ENCODE peak calls at places on chromosomes 7 and 10, in ten cellular contexts. C is A549; X is stimulated activated CD4-positive, alpha-beta T cell treated with anti-CD3 and anti-CD28 coated beads, Interleukin-4, amount 100 ng/mL, for 4 hours; V is neural progenitor cell; W is stimulated activated effector memory CD8-positive, alpha-beta T cell treated with anti-CD3 and anti-CD28 coated beads, Interleukin-12 subunit alpha, Interleukin-12 subunit beta, amount 100 ng/mL, for 72 hours; I is nephron progenitor cell; M is hypothalamus; F is GM20000; Y is immature natural killer cell; U is progenitor cell of endocrine pancreas. O is an unnamed sample.

GRCh38 chr7:112370436-112370835 is 79.8 kb upstream of the IFRD1 start:
- DNase-seq in C (no peak), X (no peak), V (no peak), W (no peak), I (no peak), M (no peak), F (no peak), Y (no peak), U (no peak), O (no peak)

GRCh38 chr7:913736-914520 is 37.6 kb downstream of the GET4 start:
- DNase-seq in C (no peak), X (no peak), V (no peak), W (no peak), I (no peak), M (peak; percentile 58), F (no peak), Y (no peak), U (no peak), O (no peak)

GRCh38 chr7:131108212-131108980 is 219.3 kb upstream of the MKLN1 start:
- DNase-seq in C (peak; percentile 39), X (no peak), V (no peak), W (no peak), I (peak; percentile 41), M (no peak), F (peak; percentile 78), Y (peak; percentile 90), U (peak; percentile 13), O (no peak)

GRCh38 chr10:48923763-48924162 is 15.9 kb downstream of the LRRC18 start:
- DNase-seq in C (no peak), X (no peak), V (no peak), W (no peak), I (no peak), M (no peak), F (no peak), Y (no peak), U (no peak), O (no peak)

GRCh38 chr7:139292821-139293220 is 48.3 kb upstream of the FMC1 start:
- DNase-seq in C (no peak), X (no peak), V (no peak), W (no peak), I (no peak), M (no peak), F (no peak), Y (no peak), U (no peak), O (no peak)

GRCh38 chr7:142804715-142805114 is 33.9 kb downstream of the PRSS2 start:
- DNase-seq in C (no peak), X (no peak), V (no peak), W (no peak), I (no peak), M (no peak), F (no peak), Y (peak; percentile 67), U (no peak), O (no peak)

GRCh38 chr7:20307119-20307518 is 23.6 kb upstream of the ITGB8 start:
- DNase-seq in C (peak; percentile 55), X (no peak), V (peak; percentile 20), W (no peak), I (no peak), M (no peak), F (peak; percentile 35), Y (no peak), U (no peak), O (no peak)

GRCh38 chr7:96508371-96508770 is 186.5 kb upstream of the SLC25A13 start:
- DNase-seq in C (no peak), X (no peak), V (no peak), W (no peak), I (no peak), M (no peak), F (no peak), Y (no peak), U (no peak), O (no peak)

GRCh38 chr7:133039614-133040013 is 42.3 kb downstream of the CHCHD3 start:
- DNase-seq in C (no peak), X (no peak), V (no peak), W (no peak), I (no peak), M (no peak), F (no peak), Y (no peak), U (no peak), O (no peak)

GRCh38 chr7:39683216-39683845 is 60.0 kb downstream of the RALA start:
- DNase-seq in C (peak; percentile 2), X (no peak), V (no peak), W (no peak), I (no peak), M (no peak), F (no peak), Y (no peak), U (no peak), O (no peak)

GRCh38 chr7:24038993-24039392 is 245.0 kb upstream of the NPY start:
- DNase-seq in C (no peak), X (no peak), V (no peak), W (no peak), I (no peak), M (no peak), F (no peak), Y (no peak), U (no peak), O (no peak)

GRCh38 chr7:82331234-82331633 is 112.3 kb downstream of the CACNA2D1 start:
- DNase-seq in C (no peak), X (no peak), V (no peak), W (no peak), I (no peak), M (no peak), F (no peak), Y (no peak), U (no peak), O (no peak)

GRCh38 chr7:157018997-157019591 is 8.6 kb upstream of the MNX1 start:
- DNase-seq in C (no peak), X (no peak), V (peak; percentile 41), W (no peak), I (no peak), M (no peak), F (peak; percentile 52), Y (no peak), U (no peak), O (no peak)

GRCh38 chr10:18400911-18401260 is 250.5 kb downstream of the NSUN6 start:
- DNase-seq in C (no peak), X (no peak), V (peak; percentile 59), W (no peak), I (peak; percentile 30), M (no peak), F (no peak), Y (no peak), U (peak; percentile 12), O (peak; percentile 17)

GRCh38 chr10:43078986-43079273 is 2.1 kb downstream of the RET start:
- DNase-seq in C (peak; percentile 41), X (no peak), V (peak; percentile 79), W (no peak), I (peak; percentile 74), M (no peak), F (peak; percentile 76), Y (no peak), U (peak; percentile 51), O (peak; percentile 60)

GRCh38 chr10:72218329-72218728 is 2.3 kb upstream of the ASCC1 start:
- DNase-seq in C (no peak), X (no peak), V (no peak), W (no peak), I (no peak), M (no peak), F (no peak), Y (no peak), U (no peak), O (no peak)

GRCh38 chr7:13948019-13948781 is 41.3 kb downstream of the ETV1 start:
- DNase-seq in C (no peak), X (no peak), V (no peak), W (no peak), I (no peak), M (no peak), F (no peak), Y (no peak), U (no peak), O (no peak)

GRCh38 chr7:12865593-12865992 is 178.2 kb downstream of the ARL4A start:
- DNase-seq in C (no peak), X (no peak), V (no peak), W (no peak), I (no peak), M (no peak), F (no peak), Y (no peak), U (no peak), O (no peak)

GRCh38 chr7:128352138-128352537 is 8.4 kb upstream of the RBM28 start:
- DNase-seq in C (peak; percentile 22), X (peak; percentile 34), V (peak; percentile 81), W (no peak), I (peak; percentile 17), M (no peak), F (peak; percentile 54), Y (no peak), U (peak; percentile 48), O (no peak)

GRCh38 chr7:1200045-1200444 is 32.6 kb upstream of the UNCX start:
- DNase-seq in C (no peak), X (no peak), V (no peak), W (no peak), I (no peak), M (no peak), F (no peak), Y (no peak), U (no peak), O (no peak)

GRCh38 chr7:139825666-139826290 is 3.3 kb upstream of the TBXAS1 start:
- DNase-seq in C (no peak), X (no peak), V (no peak), W (no peak), I (no peak), M (no peak), F (no peak), Y (no peak), U (no peak), O (no peak)

GRCh38 chr7:39357648-39358047 is 208.6 kb upstream of the YAE1 start:
- DNase-seq in C (peak; percentile 3), X (no peak), V (peak; percentile 67), W (no peak), I (peak; percentile 36), M (no peak), F (no peak), Y (no peak), U (no peak), O (peak; percentile 48)

GRCh38 chr10:29524720-29525119 is 110.1 kb downstream of the SVIL start:
- DNase-seq in C (no peak), X (no peak), V (no peak), W (no peak), I (no peak), M (no peak), F (no peak), Y (no peak), U (no peak), O (no peak)

GRCh38 chr7:33636359-33636758 is 269.0 kb upstream of the BMPER start:
- DNase-seq in C (no peak), X (no peak), V (no peak), W (no peak), I (no peak), M (no peak), F (no peak), Y (no peak), U (no peak), O (no peak)

GRCh38 chr10:123637326-123637880 is 28.8 kb upstream of the GPR26 start:
- DNase-seq in C (no peak), X (no peak), V (no peak), W (no peak), I (no peak), M (no peak), F (no peak), Y (no peak), U (no peak), O (no peak)

GRCh38 chr10:51468424-51468823 is 231.0 kb downstream of the CSTF2T start:
- DNase-seq in C (no peak), X (no peak), V (no peak), W (no peak), I (no peak), M (no peak), F (no peak), Y (no peak), U (no peak), O (no peak)

GRCh38 chr10:115942106-115942505 is 330.9 kb downstream of the GFRA1 start:
- DNase-seq in C (no peak), X (no peak), V (no peak), W (no peak), I (no peak), M (no peak), F (no peak), Y (no peak), U (no peak), O (no peak)

GRCh38 chr7:27181795-27182275 is 3.2 kb downstream of the HOXA11 start:
- DNase-seq in C (no peak), X (no peak), V (no peak), W (no peak), I (peak; percentile 4), M (no peak), F (no peak), Y (no peak), U (no peak), O (no peak)